ENCODE peak calls at places on chromosome 1, in five cellular contexts. Z is foreskin melanocyte, W is ACHN, X is GM20000, D is neural crest cell. E is an unnamed sample.
A peak's percentile ranks its signal among the peaks of the same experiment; 100 is the strongest.

GRCh38 chr1:193729429-193729828 is 543.0 kb upstream of the B3GALT2 start:
- DNase-seq in Z (no peak), W (no peak), X (no peak), D (no peak), E (no peak)

GRCh38 chr1:6134741-6135510 is 45.2 kb downstream of the CHD5 start:
- DNase-seq in Z (no peak), W (no peak), X (no peak), D (no peak), E (no peak)

GRCh38 chr1:61318319-61319125 is 236.2 kb downstream of the NFIA start:
- DNase-seq in Z (peak; percentile 7), W (no peak), X (peak; percentile 12), D (no peak), E (no peak)

GRCh38 chr1:44661786-44662682 is 12.2 kb downstream of the TMEM53 start:
- DNase-seq in Z (no peak), W (no peak), X (no peak), D (no peak), E (no peak)

GRCh38 chr1:19622204-19622603 is 21.9 kb upstream of the NBL1 start:
- DNase-seq in Z (no peak), W (peak; percentile 80), X (no peak), D (no peak), E (no peak)

GRCh38 chr1:53365405-53366063 is 37.7 kb upstream of the LRP8 start:
- DNase-seq in Z (no peak), W (no peak), X (no peak), D (no peak), E (no peak)

GRCh38 chr1:93822710-93823425 is 56.1 kb downstream of the DNTTIP2 start:
- DNase-seq in Z (no peak), W (no peak), X (no peak), D (no peak), E (no peak)

GRCh38 chr1:226629896-226630550 is 81.5 kb downstream of the STUM start:
- DNase-seq in Z (no peak), W (no peak), X (no peak), D (no peak), E (no peak)

GRCh38 chr1:107551491-107551890 is 410.7 kb downstream of the NTNG1 start:
- DNase-seq in Z (no peak), W (no peak), X (no peak), D (no peak), E (no peak)

GRCh38 chr1:201311356-201312011 is 28.2 kb downstream of the PKP1 start:
- DNase-seq in Z (no peak), W (no peak), X (no peak), D (no peak), E (peak; percentile 71)

GRCh38 chr1:245051349-245052221 is 103.2 kb upstream of the KIF26B start:
- DNase-seq in Z (no peak), W (no peak), X (no peak), D (no peak), E (no peak)

GRCh38 chr1:27153927-27154358 is 982 bp downstream of the SLC9A1 start:
- DNase-seq in Z (no peak), W (no peak), X (no peak), D (no peak), E (no peak)

GRCh38 chr1:68046885-68047658 is 3.4 kb downstream of the DIRAS3 start:
- DNase-seq in Z (no peak), W (no peak), X (no peak), D (no peak), E (no peak)

GRCh38 chr1:233730809-233731208 is 116.9 kb downstream of the KCNK1 start:
- DNase-seq in Z (no peak), W (peak; percentile 7), X (no peak), D (no peak), E (no peak)

GRCh38 chr1:62175568-62176179 is 19.0 kb upstream of the L1TD1 start:
- DNase-seq in Z (peak; percentile 27), W (peak; percentile 36), X (peak; percentile 58), D (peak; percentile 62), E (peak; percentile 40)

GRCh38 chr1:92299477-92300125 is 742 bp downstream of the RPAP2 start:
- DNase-seq in Z (no peak), W (no peak), X (peak; percentile 7), D (no peak), E (no peak)

GRCh38 chr1:21670059-21670881 is 1.1 kb upstream of the RAP1GAP start:
- DNase-seq in Z (no peak), W (no peak), X (peak; percentile 24), D (no peak), E (peak; percentile 18)

GRCh38 chr1:58779837-58780585 is 3.8 kb downstream of the JUN start:
- DNase-seq in Z (peak; percentile 31), W (peak; percentile 63), X (no peak), D (no peak), E (peak; percentile 86)

GRCh38 chr1:228646717-228647522 is 88.4 kb upstream of the RHOU start:
- DNase-seq in Z (peak; percentile 38), W (peak; percentile 71), X (peak; percentile 33), D (no peak), E (peak; percentile 77)

GRCh38 chr1:200673952-200674823 is 4.5 kb upstream of the DDX59 start:
- DNase-seq in Z (peak; percentile 10), W (no peak), X (no peak), D (no peak), E (no peak)

GRCh38 chr1:173853074-173853473 is 14.7 kb downstream of the GAS5 start:
- DNase-seq in Z (peak; percentile 51), W (no peak), X (no peak), D (no peak), E (no peak)

GRCh38 chr1:84078108-84078823 is 65.8 kb upstream of the PRKACB start:
- DNase-seq in Z (peak; percentile 43), W (peak; percentile 38), X (peak; percentile 28), D (no peak), E (peak; percentile 33)

GRCh38 chr1:94471271-94471670 is 53.1 kb downstream of the ABCD3 start:
- DNase-seq in Z (no peak), W (no peak), X (no peak), D (no peak), E (no peak)

GRCh38 chr1:22208265-22208972 is 65.5 kb upstream of the WNT4 start:
- DNase-seq in Z (no peak), W (no peak), X (no peak), D (peak; percentile 13), E (no peak)

GRCh38 chr1:232766224-232766890 is 38.9 kb upstream of the MAP10 start:
- DNase-seq in Z (no peak), W (no peak), X (no peak), D (no peak), E (no peak)

GRCh38 chr1:46519209-46519608 is 29.6 kb downstream of the DMBX1 start:
- DNase-seq in Z (no peak), W (peak; percentile 41), X (no peak), D (no peak), E (no peak)

GRCh38 chr1:85201340-85202091 is 700 bp upstream of the SYDE2 start:
- DNase-seq in Z (peak; percentile 45), W (peak; percentile 77), X (peak; percentile 73), D (peak; percentile 67), E (peak; percentile 60)

GRCh38 chr1:224747578-224747977 is 131.5 kb downstream of the CNIH3 start:
- DNase-seq in Z (peak; percentile 38), W (no peak), X (peak; percentile 51), D (no peak), E (no peak)

GRCh38 chr1:19087737-19088594 is 122.1 kb downstream of the UBR4 start:
- DNase-seq in Z (no peak), W (no peak), X (peak; percentile 47), D (no peak), E (no peak)

GRCh38 chr1:207499573-207499972 is 3.6 kb downstream of the CR1 start:
- DNase-seq in Z (peak; percentile 44), W (peak; percentile 61), X (peak; percentile 74), D (peak; percentile 43), E (peak; percentile 81)

GRCh38 chr1:168081373-168082007 is 55.2 kb downstream of the GPR161 start:
- DNase-seq in Z (peak; percentile 92), W (peak; percentile 83), X (no peak), D (no peak), E (no peak)

GRCh38 chr1:67850611-67851075 is 17.4 kb upstream of the GNG12 start:
- DNase-seq in Z (peak; percentile 73), W (peak; percentile 83), X (no peak), D (no peak), E (peak; percentile 81)

GRCh38 chr1:116881879-116882520 is 27.7 kb upstream of the PTGFRN start:
- DNase-seq in Z (no peak), W (peak; percentile 43), X (peak; percentile 49), D (no peak), E (peak; percentile 25)

GRCh38 chr1:152543808-152544207 is 22.8 kb downstream of the LCE3E start:
- DNase-seq in Z (peak; percentile 3), W (no peak), X (no peak), D (no peak), E (peak; percentile 30)

GRCh38 chr1:151368000-151368744 is 4.3 kb downstream of the SELENBP1 start:
- DNase-seq in Z (no peak), W (no peak), X (no peak), D (no peak), E (no peak)

GRCh38 chr1:178341218-178341956 is 155.4 kb downstream of the CLEC20A start:
- DNase-seq in Z (no peak), W (peak; percentile 94), X (no peak), D (peak; percentile 53), E (peak; percentile 69)

E was measured in SW480.